ENCODE peak calls at places on chromosomes 6 and 20, in ten cellular contexts. G is left ventricle myocardium inferior; T is endodermal cell; S is aorta; O is breast epithelium; K is naive thymus-derived CD4-positive, alpha-beta T cell; Z is ovary; N is CD8-positive, alpha-beta memory T cell; U is A549; C is uterus. I is an unnamed sample. For H3K4me1, the result is how much of the 10 kb centered on the place peaks cover.

GRCh38 chr20:41776450-41776849 is 158.3 kb upstream of the CHD6 start:
- DNase-seq in G (no peak), C (no peak), S (no peak), O (no peak), Z (no peak), T (no peak), N (no peak), U (no peak), K (no peak), I (no peak)

GRCh38 chr20:36745234-36745926 is 510 bp downstream of the NDRG3 start:
- DNase-seq in O (no peak), S (peak), T (no peak), C (peak), G (peak), Z (no peak), K (peak), U (peak), N (no peak), I (peak)

GRCh38 chr6:35419431-35419830 is 32.7 kb upstream of the FANCE start:
- DNase-seq in C (no peak), Z (no peak), K (peak), T (peak), U (no peak), S (no peak), G (no peak), O (no peak), N (no peak), I (no peak)

GRCh38 chr6:2765896-2766766 is 938 bp downstream of the WRNIP1 start:
- DNase-seq in N (peak), G (peak), Z (peak), S (peak), K (peak), C (peak), T (peak), O (no peak), U (peak), I (peak)

GRCh38 chr6:144283781-144284473 is 1.2 kb upstream of the UTRN start:
- DNase-seq in N (no peak), U (peak), S (no peak), G (no peak), O (no peak), T (no peak), Z (no peak), K (peak), C (no peak), I (peak)

GRCh38 chr6:146312606-146313005 is 231.0 kb upstream of the RAB32 start:
- DNase-seq in Z (no peak), U (no peak), T (no peak), K (no peak), O (no peak), N (no peak), S (no peak), C (no peak), G (no peak), I (no peak)

GRCh38 chr20:40797425-40797824 is 108.4 kb upstream of the MAFB start:
- DNase-seq in C (no peak), N (no peak), S (no peak), G (no peak), U (peak), T (peak), Z (no peak), K (no peak), O (no peak), I (no peak)

GRCh38 chr20:61739086-61739831 is 326.4 kb downstream of the TAF4 start:
- DNase-seq in T (no peak), Z (no peak), O (no peak), C (no peak), K (no peak), N (no peak), G (no peak), U (no peak), S (peak), I (no peak)

GRCh38 chr20:52975024-52975732 is 3.0 kb downstream of the TSHZ2 start:
- DNase-seq in T (no peak), Z (peak), N (no peak), C (peak), U (no peak), K (peak), G (no peak), O (no peak), S (no peak), I (no peak)

GRCh38 chr6:110951986-110952794 is 6.3 kb upstream of the GTF3C6 start:
- DNase-seq in Z (no peak), C (no peak), S (no peak), K (no peak), O (no peak), N (no peak), T (peak), U (peak), G (no peak), I (no peak)

GRCh38 chr20:22418738-22419137 is 165.6 kb downstream of the FOXA2 start:
- DNase-seq in T (no peak), U (no peak), C (no peak), K (no peak), G (no peak), S (no peak), N (no peak), O (no peak), Z (no peak), I (no peak)

GRCh38 chr20:34402461-34402860 is 39.4 kb downstream of the ITCH start:
- DNase-seq in O (no peak), S (no peak), G (no peak), N (no peak), K (no peak), U (no peak), T (no peak), Z (no peak), C (no peak), I (no peak)

GRCh38 chr20:47897461-47897860 is 112.2 kb upstream of the SULF2 start:
- DNase-seq in N (no peak), U (no peak), Z (no peak), G (no peak), C (no peak), S (no peak), K (no peak), T (no peak), O (no peak), I (no peak)

GRCh38 chr6:91816335-91816734 is 1229.5 kb upstream of the MAP3K7 start:
- DNase-seq in U (no peak), N (no peak), G (no peak), S (no peak), K (no peak), O (no peak), C (no peak), T (no peak), Z (no peak), I (no peak)

GRCh38 chr6:72272958-72273357 is 348.9 kb upstream of the KCNQ5 start:
- DNase-seq in G (no peak), C (no peak), N (no peak), Z (no peak), K (no peak), S (no peak), T (no peak), O (no peak), U (no peak), I (no peak)

GRCh38 chr20:54726687-54727086 is 251.3 kb downstream of the DOK5 start:
- DNase-seq in O (no peak), S (no peak), U (no peak), K (no peak), T (no peak), N (no peak), G (no peak), Z (no peak), C (no peak), I (no peak)

GRCh38 chr20:16654858-16655257 is 75.0 kb upstream of the SNRPB2 start:
- DNase-seq in S (no peak), K (no peak), G (no peak), C (no peak), T (no peak), N (no peak), U (no peak), Z (no peak), O (no peak), I (no peak)

GRCh38 chr6:123953920-123954319 is 150.3 kb downstream of the NKAIN2 start:
- DNase-seq in K (no peak), O (no peak), T (peak), N (no peak), G (no peak), C (no peak), Z (no peak), S (no peak), U (no peak), I (no peak)

GRCh38 chr6:77463881-77464867 is 883 bp upstream of the HTR1B start:
- DNase-seq in K (no peak), S (peak), U (no peak), Z (no peak), C (no peak), T (peak), O (no peak), G (no peak), N (no peak), I (no peak)

GRCh38 chr6:121436966-121437756 is 1.7 kb downstream of the GJA1 start:
- DNase-seq in C (peak), U (peak), K (peak), S (peak), Z (peak), O (no peak), T (peak), G (peak), N (no peak), I (peak)

GRCh38 chr6:11241793-11242201 is 9.3 kb upstream of the NEDD9 start:
- DNase-seq in T (peak), S (peak), U (no peak), C (peak), Z (peak), O (no peak), N (no peak), K (no peak), G (peak), I (peak)

GRCh38 chr6:27772261-27773001 is 139.8 kb downstream of the OR2B2 start:
- DNase-seq in U (peak), K (peak), C (peak), S (peak), Z (peak), O (peak), T (peak), G (peak), N (peak), I (peak)

GRCh38 chr6:160110724-160111123 is 10.9 kb upstream of the SLC22A1 start:
- DNase-seq in K (no peak), C (no peak), S (no peak), T (no peak), G (no peak), Z (no peak), U (no peak), N (no peak), O (no peak), I (no peak)

GRCh38 chr20:51386586-51386985 is 155.9 kb downstream of the NFATC2 start:
- DNase-seq in C (no peak), S (no peak), U (no peak), Z (no peak), N (peak), O (no peak), G (no peak), T (no peak), K (no peak), I (no peak)

GRCh38 chr20:3931664-3932063 is 42.5 kb downstream of the PANK2 start:
- DNase-seq in T (no peak), K (no peak), N (no peak), C (no peak), Z (no peak), O (no peak), S (peak), G (no peak), U (no peak), I (no peak)

GRCh38 chr6:84639396-84639795 is 125.0 kb downstream of the TBX18 start:
- DNase-seq in G (no peak), K (no peak), C (no peak), N (no peak), S (no peak), O (no peak), U (no peak), T (no peak), Z (no peak), I (no peak)

GRCh38 chr6:44084231-44085014 is 42.8 kb downstream of the MRPL14 start:
- DNase-seq in S (no peak), U (no peak), N (no peak), C (no peak), Z (no peak), G (no peak), T (no peak), K (no peak), O (no peak), I (no peak)

GRCh38 chr20:25033250-25033940 is 24.5 kb downstream of the ACSS1 start:
- DNase-seq in G (no peak), C (no peak), S (no peak), O (no peak), Z (no peak), N (no peak), T (no peak), U (no peak), K (no peak), I (no peak)

GRCh38 chr20:25035924-25036323 is 22.0 kb downstream of the ACSS1 start:
- DNase-seq in S (no peak), N (peak), T (no peak), U (no peak), K (peak), C (no peak), Z (no peak), O (no peak), G (no peak), I (no peak)

GRCh38 chr20:25032478-25033183 is 25.3 kb downstream of the ACSS1 start:
- DNase-seq in G (peak), U (no peak), O (no peak), Z (peak), T (peak), K (no peak), S (no peak), C (peak), N (no peak), I (no peak)

GRCh38 chr20:25032065-25032477 is 25.9 kb downstream of the ACSS1 start:
- DNase-seq in G (no peak), U (no peak), Z (no peak), N (no peak), T (no peak), S (no peak), C (no peak), K (no peak), O (no peak), I (no peak)

GRCh38 chr20:25033941-25034335 is 24.0 kb downstream of the ACSS1 start:
- DNase-seq in C (peak), U (no peak), T (no peak), K (no peak), Z (no peak), O (no peak), G (no peak), S (no peak), N (no peak), I (no peak)
- H3K27ac ChIP-seq in C (peak), U (no peak), T (no peak), K (no peak), Z (peak), O (peak), G (peak), S (no peak), N (no peak), I (no peak)

DNA sequence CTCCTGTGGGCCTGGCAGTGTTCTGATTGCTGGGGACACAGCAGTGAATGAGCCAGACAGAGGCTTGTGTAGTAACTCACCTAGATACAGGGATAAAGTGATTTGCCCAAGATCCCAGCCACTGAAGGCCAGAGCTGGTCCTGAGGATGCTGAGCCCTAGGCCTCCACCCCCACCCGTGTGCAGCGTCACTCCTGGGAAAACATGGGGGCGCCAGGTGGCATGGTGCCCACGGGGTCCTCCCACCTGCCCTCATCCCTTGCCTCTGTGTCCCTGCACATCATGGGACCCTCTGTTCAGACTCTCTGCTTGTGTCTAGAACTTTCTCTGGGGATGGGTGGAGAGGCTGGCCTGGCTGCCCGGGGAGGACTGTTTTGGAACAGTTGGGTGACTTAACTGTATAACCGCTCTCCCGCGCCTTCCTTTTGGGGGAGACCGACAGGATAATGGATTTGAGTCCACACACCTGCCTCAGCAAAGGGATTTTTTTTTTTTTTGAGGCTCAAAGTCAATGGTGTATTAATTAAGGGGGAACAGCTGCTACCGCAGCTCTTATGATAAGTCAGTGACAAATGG is 19.6 kb downstream of the LEMD2 start:
- DNase-seq in K (no peak), S (no peak), N (no peak), U (no peak), O (no peak), T (no peak), G (no peak), Z (no peak), C (no peak), I (no peak)
- H3K4me1 ChIP-seq in K (under half), S (under half), N (under half), U (under half), O (under half), T (under half), G (under half), Z (under half), C (under half), I (under half)

DNA sequence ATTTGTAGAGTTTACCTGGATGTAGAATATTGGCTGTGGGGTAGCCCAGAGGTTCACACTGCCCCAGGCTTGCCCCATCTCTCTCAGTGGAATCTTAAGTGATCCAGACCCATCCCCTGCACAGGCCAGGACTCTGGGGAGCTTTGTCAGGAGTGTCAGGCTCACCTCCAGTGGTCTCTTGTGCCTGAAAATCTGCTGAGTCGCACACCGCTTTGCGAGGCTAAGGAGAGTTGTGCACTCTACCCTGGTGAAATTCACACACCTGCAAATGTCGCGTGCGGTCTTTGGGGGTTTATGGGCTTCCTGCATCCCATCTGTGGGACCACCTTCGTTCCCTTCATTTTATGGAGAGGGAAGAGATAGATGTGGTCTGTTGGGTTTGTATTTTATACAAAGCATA is 63.6 kb upstream of the KIF25 start:
- DNase-seq in C (no peak), T (no peak), O (no peak), G (no peak), S (no peak), U (no peak), Z (no peak), K (no peak), N (no peak), I (no peak)
- H3K27ac ChIP-seq in C (no peak), T (no peak), O (peak), G (peak), S (no peak), U (no peak), Z (no peak), K (no peak), N (no peak), I (peak)

GRCh38 chr20:37853823-37854375 is 49.0 kb upstream of the VSTM2L start:
- DNase-seq in T (no peak), U (no peak), O (no peak), G (no peak), S (no peak), K (no peak), N (no peak), Z (no peak), C (no peak), I (no peak)
- H3K4me1 ChIP-seq in T (under half), U (under half), O (under half), G (under half), S (under half), K (under half), N (under half), Z (under half), C (under half), I (under half)

GRCh38 chr6:52790841-52791240 is 12.8 kb downstream of the GSTA1 start:
- DNase-seq in T (peak), C (no peak), S (no peak), N (no peak), Z (no peak), O (no peak), U (no peak), K (no peak), G (no peak), I (no peak)
- H3K27ac ChIP-seq in T (no peak), C (no peak), S (no peak), N (no peak), Z (no peak), O (no peak), U (no peak), K (no peak), G (no peak), I (no peak)

I was measured in lung.